ENCODE peak calls at places on chromosomes 2 and 18, in four cellular contexts. One of them, this sample, is unnamed.

GRCh38 chr2:39730685-39731302 is 48.3 kb downstream of the THUMPD2 start:
- DNase-seq in H9: no peak
- DNase-seq in mesendoderm: peak; percentile 74
- DNase-seq in IMR-90: peak; percentile 35
- DNase-seq in this sample: no peak

GRCh38 chr18:78753240-78753639 is 226.4 kb upstream of the SALL3 start:
- DNase-seq in mesendoderm: no peak
- DNase-seq in H9: peak; percentile 19
- DNase-seq in IMR-90: no peak
- DNase-seq in this sample: no peak

GRCh38 chr18:21345851-21346250 is 103.8 kb downstream of the GREB1L start:
- DNase-seq in mesendoderm: no peak
- DNase-seq in IMR-90: no peak
- DNase-seq in H9: no peak
- DNase-seq in this sample: no peak

GRCh38 chr18:49744395-49744987 is 68.8 kb downstream of the ACAA2 start:
- DNase-seq in mesendoderm: no peak
- DNase-seq in H9: no peak
- DNase-seq in IMR-90: no peak
- DNase-seq in this sample: no peak

GRCh38 chr2:12763486-12763885 is 46.8 kb downstream of the TRIB2 start:
- DNase-seq in IMR-90: no peak
- DNase-seq in H9: no peak
- DNase-seq in mesendoderm: no peak
- DNase-seq in this sample: no peak

GRCh38 chr18:70330887-70331286 is 42.0 kb downstream of the SOCS6 start:
- DNase-seq in IMR-90: no peak
- DNase-seq in mesendoderm: no peak
- DNase-seq in H9: no peak
- DNase-seq in this sample: no peak

GRCh38 chr2:85132834-85133637 is at the start of gene TCF7L1:
- DNase-seq in H9: peak; percentile 92
- DNase-seq in IMR-90: peak; percentile 88
- DNase-seq in mesendoderm: peak; percentile 89
- DNase-seq in this sample: peak; percentile 91

GRCh38 chr18:7740815-7741214 is 173.7 kb downstream of the PTPRM start:
- DNase-seq in mesendoderm: peak; percentile 63
- DNase-seq in H9: no peak
- DNase-seq in IMR-90: peak; percentile 24
- DNase-seq in this sample: peak; percentile 4

GRCh38 chr18:23240609-23240930 is 105.3 kb downstream of the CABLES1 start:
- DNase-seq in H9: no peak
- DNase-seq in IMR-90: no peak
- DNase-seq in mesendoderm: no peak
- DNase-seq in this sample: no peak

GRCh38 chr2:226190479-226191252 is 609.0 kb downstream of the IRS1 start:
- DNase-seq in mesendoderm: no peak
- DNase-seq in H9: no peak
- DNase-seq in IMR-90: peak; percentile 31
- DNase-seq in this sample: no peak

GRCh38 chr18:36406805-36407204 is 109.3 kb downstream of the FHOD3 start:
- DNase-seq in IMR-90: no peak
- DNase-seq in H9: no peak
- DNase-seq in mesendoderm: no peak
- DNase-seq in this sample: no peak

GRCh38 chr2:203949228-203949627 is 12.7 kb downstream of the ICOS start:
- DNase-seq in mesendoderm: no peak
- DNase-seq in H9: no peak
- DNase-seq in IMR-90: peak; percentile 35
- DNase-seq in this sample: no peak

GRCh38 chr2:23705771-23706612 is 220.9 kb downstream of the ATAD2B start:
- DNase-seq in mesendoderm: no peak
- DNase-seq in IMR-90: no peak
- DNase-seq in H9: peak; percentile 36
- DNase-seq in this sample: no peak

GRCh38 chr2:16816522-16816921 is 150.9 kb upstream of the CYRIA start:
- DNase-seq in IMR-90: no peak
- DNase-seq in mesendoderm: no peak
- DNase-seq in H9: no peak
- DNase-seq in this sample: no peak

GRCh38 chr2:231533777-231534125 is 3.5 kb upstream of the NMUR1 start:
- DNase-seq in mesendoderm: no peak
- DNase-seq in IMR-90: no peak
- DNase-seq in H9: no peak
- DNase-seq in this sample: no peak

GRCh38 chr18:36256094-36256493 is 41.4 kb upstream of the FHOD3 start:
- DNase-seq in H9: no peak
- DNase-seq in IMR-90: no peak
- DNase-seq in mesendoderm: no peak
- DNase-seq in this sample: no peak

GRCh38 chr2:179650420-179650819 is 211.0 kb downstream of the ZNF385B start:
- DNase-seq in H9: no peak
- DNase-seq in IMR-90: no peak
- DNase-seq in mesendoderm: no peak
- DNase-seq in this sample: no peak

GRCh38 chr2:63842149-63843061 is 709 bp downstream of the UGP2 start:
- DNase-seq in H9: no peak
- DNase-seq in mesendoderm: no peak
- DNase-seq in IMR-90: peak; percentile 81
- DNase-seq in this sample: no peak

GRCh38 chr2:63843093-63843492 is 1.4 kb downstream of the UGP2 start:
- DNase-seq in IMR-90: no peak
- DNase-seq in H9: no peak
- DNase-seq in mesendoderm: no peak
- DNase-seq in this sample: no peak

GRCh38 chr2:63840081-63840784 is 1.5 kb upstream of the UGP2 start:
- DNase-seq in mesendoderm: peak; percentile 83
- DNase-seq in H9: no peak
- DNase-seq in IMR-90: no peak
- DNase-seq in this sample: peak; percentile 74

GRCh38 chr2:63841254-63842022 is at the start of gene UGP2:
- DNase-seq in mesendoderm: peak; percentile 98
- DNase-seq in H9: peak; percentile 95
- DNase-seq in IMR-90: peak; percentile 92
- DNase-seq in this sample: peak; percentile 88

DNA sequence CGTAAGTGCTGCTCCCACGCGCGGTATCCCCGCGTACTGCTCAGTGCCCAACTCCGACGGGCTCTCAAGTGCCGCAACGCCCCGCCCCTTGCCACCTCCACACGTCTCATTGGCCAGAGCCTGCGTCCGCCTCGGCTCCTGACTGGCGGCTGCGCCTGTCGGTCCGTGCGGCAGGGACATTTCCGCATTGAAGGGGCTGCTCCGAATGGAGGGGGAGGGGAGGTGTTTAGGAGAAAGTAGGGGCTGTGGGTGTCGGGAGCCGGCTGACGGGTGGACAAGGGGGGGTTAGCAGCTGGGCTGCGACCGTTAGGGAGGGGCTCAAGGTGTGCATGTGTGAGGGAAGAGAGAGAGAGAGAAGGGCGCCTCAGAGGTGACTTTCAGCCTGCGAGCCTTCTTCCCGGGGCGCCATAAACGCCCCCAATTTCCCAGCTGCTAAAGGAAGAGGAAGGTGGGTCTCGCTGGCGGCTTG is 877 bp upstream of the UGP2 start:
- DNase-seq in mesendoderm: peak; percentile 99
- DNase-seq in H9: peak; percentile 99
- DNase-seq in IMR-90: peak; percentile 97
- DNase-seq in this sample: peak; percentile 96
- H3K23ac ChIP-seq in mesendoderm: peak overlapping the region; percentile 51
- H3K23ac ChIP-seq in H9: no peak overlapping the region
- H3K23ac ChIP-seq in IMR-90: peak overlapping the region; percentile 78
- H3K23ac ChIP-seq in this sample: peak overlapping the region; percentile 96

DNA sequence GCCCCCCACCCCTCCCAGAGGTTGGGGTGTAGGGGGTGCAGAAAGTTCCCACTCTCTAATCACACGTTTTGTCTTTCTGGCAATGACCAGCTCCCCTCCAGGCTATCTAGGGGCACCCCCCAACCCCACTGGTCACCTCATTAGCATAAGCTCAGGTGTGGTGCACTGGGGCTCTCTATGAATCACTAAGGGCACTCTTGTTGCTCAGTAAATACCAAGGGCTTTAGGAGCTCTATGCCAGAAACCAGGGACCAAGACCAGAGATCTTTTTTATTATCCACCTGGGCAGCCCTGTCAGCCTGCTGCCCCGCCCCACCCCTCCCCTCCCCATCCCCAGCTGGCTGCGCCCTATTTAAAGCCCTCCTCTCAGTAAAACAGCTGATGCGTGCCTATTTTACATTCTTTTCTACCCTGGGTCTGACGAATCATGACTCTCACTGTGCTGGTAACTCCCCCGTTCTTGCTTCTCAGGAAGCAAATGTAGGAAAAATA is 24.3 kb downstream of the NCK2 start:
- DNase-seq in IMR-90: peak; percentile 46
- DNase-seq in mesendoderm: peak; percentile 56
- DNase-seq in H9: no peak
- DNase-seq in this sample: no peak
- H3K4me1 ChIP-seq in IMR-90: peaks cover 3% of the 10 kb centered on the region
- H3K4me1 ChIP-seq in mesendoderm: no peaks in the 10 kb centered on the region
- H3K4me1 ChIP-seq in H9: no peaks in the 10 kb centered on the region
- H3K4me1 ChIP-seq in this sample: peaks cover 11% of the 10 kb centered on the region

GRCh38 chr2:241988146-241988545 is 118.6 kb downstream of the RTP5 start:
- DNase-seq in H9: no peak
- DNase-seq in mesendoderm: no peak
- DNase-seq in IMR-90: no peak
- DNase-seq in this sample: no peak

GRCh38 chr2:241987726-241988125 is 118.2 kb downstream of the RTP5 start:
- DNase-seq in H9: peak; percentile 12
- DNase-seq in mesendoderm: no peak
- DNase-seq in IMR-90: no peak
- DNase-seq in this sample: no peak

GRCh38 chr2:241990466-241990865 is 120.9 kb downstream of the RTP5 start:
- DNase-seq in H9: no peak
- DNase-seq in mesendoderm: no peak
- DNase-seq in IMR-90: no peak
- DNase-seq in this sample: no peak

GRCh38 chr2:241986836-241987641 is 117.5 kb downstream of the RTP5 start:
- DNase-seq in mesendoderm: no peak
- DNase-seq in IMR-90: peak; percentile 4
- DNase-seq in H9: peak; percentile 34
- DNase-seq in this sample: no peak

GRCh38 chr2:241989074-241989473 is 119.5 kb downstream of the RTP5 start:
- DNase-seq in IMR-90: no peak
- DNase-seq in H9: no peak
- DNase-seq in mesendoderm: no peak
- DNase-seq in this sample: no peak
- H3K27me3 ChIP-seq in IMR-90: peaks cover 9% of the 10 kb centered on the region
- H3K27me3 ChIP-seq in H9: no peaks in the 10 kb centered on the region
- H3K27me3 ChIP-seq in mesendoderm: no peaks in the 10 kb centered on the region
- H3K27me3 ChIP-seq in this sample: no peaks in the 10 kb centered on the region

DNA sequence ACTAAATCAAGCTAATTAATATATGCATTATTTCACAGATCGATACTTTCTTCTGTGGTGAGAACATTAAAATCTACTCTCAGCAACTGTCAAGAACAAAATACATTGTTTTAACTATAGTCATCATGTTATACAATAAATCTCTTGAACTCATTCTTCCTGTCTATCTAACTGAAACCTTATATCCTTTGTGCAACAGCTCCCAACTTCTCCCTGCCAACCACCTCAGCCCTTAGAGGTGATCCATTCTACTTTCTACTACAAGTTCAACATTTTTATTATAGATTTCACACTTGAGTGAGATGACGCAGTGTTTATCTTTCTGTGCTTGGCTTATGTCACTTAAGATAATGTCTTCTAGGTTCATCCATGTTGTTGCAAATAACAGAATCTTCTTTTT is 535.2 kb upstream of the CRIM1 start:
- DNase-seq in H9: no peak
- DNase-seq in mesendoderm: no peak
- DNase-seq in IMR-90: no peak
- DNase-seq in this sample: no peak
- H3K23ac ChIP-seq in H9: no peak overlapping the region
- H3K23ac ChIP-seq in mesendoderm: no peak overlapping the region
- H3K23ac ChIP-seq in IMR-90: no peak overlapping the region
- H3K23ac ChIP-seq in this sample: no peak overlapping the region

GRCh38 chr2:233075141-233075965 is 15.2 kb downstream of the INPP5D start:
- DNase-seq in mesendoderm: no peak
- DNase-seq in IMR-90: no peak
- DNase-seq in H9: no peak
- DNase-seq in this sample: no peak

GRCh38 chr2:233076749-233077148 is 16.6 kb downstream of the INPP5D start:
- DNase-seq in mesendoderm: no peak
- DNase-seq in H9: no peak
- DNase-seq in IMR-90: no peak
- DNase-seq in this sample: no peak

GRCh38 chr2:233075966-233076339 is 15.8 kb downstream of the INPP5D start:
- DNase-seq in H9: no peak
- DNase-seq in mesendoderm: peak; percentile 62
- DNase-seq in IMR-90: no peak
- DNase-seq in this sample: no peak

GRCh38 chr2:233072838-233073237 is 12.7 kb downstream of the INPP5D start:
- DNase-seq in H9: no peak
- DNase-seq in IMR-90: no peak
- DNase-seq in mesendoderm: no peak
- DNase-seq in this sample: no peak

DNA sequence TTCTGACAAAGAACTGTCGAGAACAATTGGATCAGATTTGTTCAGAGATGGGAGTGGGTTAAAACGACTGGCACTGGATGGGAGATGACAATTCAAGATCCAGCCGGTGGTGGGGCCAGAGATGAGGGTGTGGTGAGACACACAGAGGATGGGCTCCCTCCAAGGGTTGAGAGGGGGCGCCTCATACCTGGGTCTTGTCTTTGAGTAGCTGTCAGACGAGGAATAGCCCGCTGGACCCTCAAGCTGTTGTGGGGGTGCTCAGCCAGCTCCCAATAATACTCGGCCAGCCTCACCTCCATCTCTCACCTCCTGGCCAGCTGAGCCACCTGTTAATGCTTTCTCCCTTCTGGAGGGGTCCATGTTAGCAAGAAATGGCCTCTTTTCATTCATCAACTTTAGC is 14.0 kb downstream of the INPP5D start:
- DNase-seq in mesendoderm: no peak
- DNase-seq in IMR-90: no peak
- DNase-seq in H9: no peak
- DNase-seq in this sample: no peak
- H3K4me1 ChIP-seq in mesendoderm: peaks cover 2% of the 10 kb centered on the region
- H3K4me1 ChIP-seq in IMR-90: no peaks in the 10 kb centered on the region
- H3K4me1 ChIP-seq in H9: peaks cover 4% of the 10 kb centered on the region
- H3K4me1 ChIP-seq in this sample: no peaks in the 10 kb centered on the region

GRCh38 chr2:240410004-240410403 is 25.5 kb upstream of the GPC1 start:
- DNase-seq in mesendoderm: no peak
- DNase-seq in IMR-90: no peak
- DNase-seq in H9: no peak
- DNase-seq in this sample: no peak
- H3K27me3 ChIP-seq in mesendoderm: no peaks in the 10 kb centered on the region
- H3K27me3 ChIP-seq in IMR-90: no peaks in the 10 kb centered on the region
- H3K27me3 ChIP-seq in H9: no peaks in the 10 kb centered on the region
- H3K27me3 ChIP-seq in this sample: no peaks in the 10 kb centered on the region